ENCODE peak calls at places on chromosomes 1 and 21, in six cellular contexts. One of them, this sample, is unnamed.

GRCh38 chr1:7360526-7360925 is 410.6 kb upstream of the VAMP3 start:
- DNase-seq in stimulated activated CD4-positive, alpha-beta T cell treated with anti-CD3 and anti-CD28 coated beads, Interleukin-4, amount 100 ng/mL, for 4 hours: no peak
- DNase-seq in posterior cingulate gyrus: no peak
- DNase-seq in cerebellar cortex: no peak
- DNase-seq in GM20000: no peak
- DNase-seq in C1 segment of cervical spinal cord: no peak
- DNase-seq in this sample: no peak

GRCh38 chr1:220682901-220683576 is 7.1 kb upstream of the C1orf115 start:
- DNase-seq in posterior cingulate gyrus: peak
- DNase-seq in GM20000: no peak
- DNase-seq in C1 segment of cervical spinal cord: no peak
- DNase-seq in stimulated activated CD4-positive, alpha-beta T cell treated with anti-CD3 and anti-CD28 coated beads, Interleukin-4, amount 100 ng/mL, for 4 hours: no peak
- DNase-seq in cerebellar cortex: no peak
- DNase-seq in this sample: no peak

GRCh38 chr1:29543586-29543985 is 307.3 kb downstream of the PTPRU start:
- DNase-seq in stimulated activated CD4-positive, alpha-beta T cell treated with anti-CD3 and anti-CD28 coated beads, Interleukin-4, amount 100 ng/mL, for 4 hours: no peak
- DNase-seq in posterior cingulate gyrus: no peak
- DNase-seq in C1 segment of cervical spinal cord: no peak
- DNase-seq in cerebellar cortex: no peak
- DNase-seq in GM20000: no peak
- DNase-seq in this sample: no peak

GRCh38 chr1:241292973-241293372 is 64.0 kb downstream of the RGS7 start:
- DNase-seq in stimulated activated CD4-positive, alpha-beta T cell treated with anti-CD3 and anti-CD28 coated beads, Interleukin-4, amount 100 ng/mL, for 4 hours: no peak
- DNase-seq in GM20000: no peak
- DNase-seq in C1 segment of cervical spinal cord: no peak
- DNase-seq in cerebellar cortex: no peak
- DNase-seq in posterior cingulate gyrus: no peak
- DNase-seq in this sample: no peak

GRCh38 chr1:147479864-147480564 is 61.3 kb upstream of the BCL9 start:
- DNase-seq in C1 segment of cervical spinal cord: no peak
- DNase-seq in GM20000: no peak
- DNase-seq in posterior cingulate gyrus: no peak
- DNase-seq in stimulated activated CD4-positive, alpha-beta T cell treated with anti-CD3 and anti-CD28 coated beads, Interleukin-4, amount 100 ng/mL, for 4 hours: no peak
- DNase-seq in cerebellar cortex: no peak
- DNase-seq in this sample: no peak

GRCh38 chr21:29185172-29185571 is 54.7 kb downstream of the MAP3K7CL start:
- DNase-seq in cerebellar cortex: no peak
- DNase-seq in posterior cingulate gyrus: no peak
- DNase-seq in GM20000: no peak
- DNase-seq in stimulated activated CD4-positive, alpha-beta T cell treated with anti-CD3 and anti-CD28 coated beads, Interleukin-4, amount 100 ng/mL, for 4 hours: no peak
- DNase-seq in C1 segment of cervical spinal cord: no peak
- DNase-seq in this sample: no peak

GRCh38 chr1:88890790-88891317 is 513 bp downstream of the GTF2B start:
- DNase-seq in C1 segment of cervical spinal cord: no peak
- DNase-seq in stimulated activated CD4-positive, alpha-beta T cell treated with anti-CD3 and anti-CD28 coated beads, Interleukin-4, amount 100 ng/mL, for 4 hours: peak
- DNase-seq in cerebellar cortex: peak
- DNase-seq in posterior cingulate gyrus: no peak
- DNase-seq in GM20000: peak
- DNase-seq in this sample: no peak

GRCh38 chr1:229372251-229372650 is 29.4 kb upstream of the CCSAP start:
- DNase-seq in C1 segment of cervical spinal cord: no peak
- DNase-seq in stimulated activated CD4-positive, alpha-beta T cell treated with anti-CD3 and anti-CD28 coated beads, Interleukin-4, amount 100 ng/mL, for 4 hours: no peak
- DNase-seq in posterior cingulate gyrus: no peak
- DNase-seq in cerebellar cortex: no peak
- DNase-seq in GM20000: no peak
- DNase-seq in this sample: no peak

GRCh38 chr1:40919475-40920011 is 57.4 kb upstream of the CITED4 start:
- DNase-seq in stimulated activated CD4-positive, alpha-beta T cell treated with anti-CD3 and anti-CD28 coated beads, Interleukin-4, amount 100 ng/mL, for 4 hours: no peak
- DNase-seq in C1 segment of cervical spinal cord: peak
- DNase-seq in posterior cingulate gyrus: peak
- DNase-seq in cerebellar cortex: no peak
- DNase-seq in GM20000: no peak
- DNase-seq in this sample: peak

GRCh38 chr1:212203611-212204010 is 81.6 kb upstream of the PPP2R5A start:
- DNase-seq in cerebellar cortex: no peak
- DNase-seq in stimulated activated CD4-positive, alpha-beta T cell treated with anti-CD3 and anti-CD28 coated beads, Interleukin-4, amount 100 ng/mL, for 4 hours: no peak
- DNase-seq in posterior cingulate gyrus: no peak
- DNase-seq in C1 segment of cervical spinal cord: no peak
- DNase-seq in GM20000: no peak
- DNase-seq in this sample: peak

GRCh38 chr1:115158181-115158580 is 68.9 kb upstream of the TSPAN2 start:
- DNase-seq in C1 segment of cervical spinal cord: no peak
- DNase-seq in posterior cingulate gyrus: no peak
- DNase-seq in stimulated activated CD4-positive, alpha-beta T cell treated with anti-CD3 and anti-CD28 coated beads, Interleukin-4, amount 100 ng/mL, for 4 hours: no peak
- DNase-seq in cerebellar cortex: no peak
- DNase-seq in GM20000: no peak
- DNase-seq in this sample: no peak

GRCh38 chr1:233394860-233395717 is 67.6 kb downstream of the MAP3K21 start:
- DNase-seq in cerebellar cortex: peak
- DNase-seq in C1 segment of cervical spinal cord: no peak
- DNase-seq in posterior cingulate gyrus: no peak
- DNase-seq in GM20000: peak
- DNase-seq in stimulated activated CD4-positive, alpha-beta T cell treated with anti-CD3 and anti-CD28 coated beads, Interleukin-4, amount 100 ng/mL, for 4 hours: no peak
- DNase-seq in this sample: no peak

GRCh38 chr1:3992746-3993145 is 92.7 kb upstream of the C1orf174 start:
- DNase-seq in cerebellar cortex: no peak
- DNase-seq in GM20000: no peak
- DNase-seq in C1 segment of cervical spinal cord: no peak
- DNase-seq in posterior cingulate gyrus: peak
- DNase-seq in stimulated activated CD4-positive, alpha-beta T cell treated with anti-CD3 and anti-CD28 coated beads, Interleukin-4, amount 100 ng/mL, for 4 hours: no peak
- DNase-seq in this sample: no peak

GRCh38 chr1:21318714-21319159 is 28.5 kb upstream of the ECE1 start:
- DNase-seq in cerebellar cortex: no peak
- DNase-seq in C1 segment of cervical spinal cord: peak
- DNase-seq in GM20000: no peak
- DNase-seq in stimulated activated CD4-positive, alpha-beta T cell treated with anti-CD3 and anti-CD28 coated beads, Interleukin-4, amount 100 ng/mL, for 4 hours: no peak
- DNase-seq in posterior cingulate gyrus: no peak
- DNase-seq in this sample: no peak

GRCh38 chr1:203244776-203245175 is 15.3 kb upstream of the CHIT1 start:
- DNase-seq in GM20000: no peak
- DNase-seq in cerebellar cortex: no peak
- DNase-seq in stimulated activated CD4-positive, alpha-beta T cell treated with anti-CD3 and anti-CD28 coated beads, Interleukin-4, amount 100 ng/mL, for 4 hours: no peak
- DNase-seq in C1 segment of cervical spinal cord: no peak
- DNase-seq in posterior cingulate gyrus: no peak
- DNase-seq in this sample: no peak

GRCh38 chr1:46689326-46689725 is 17.7 kb downstream of the TEX38 start:
- DNase-seq in posterior cingulate gyrus: no peak
- DNase-seq in cerebellar cortex: peak
- DNase-seq in GM20000: no peak
- DNase-seq in stimulated activated CD4-positive, alpha-beta T cell treated with anti-CD3 and anti-CD28 coated beads, Interleukin-4, amount 100 ng/mL, for 4 hours: no peak
- DNase-seq in C1 segment of cervical spinal cord: no peak
- DNase-seq in this sample: no peak

GRCh38 chr1:223256034-223256433 is 107.9 kb downstream of the SUSD4 start:
- DNase-seq in GM20000: no peak
- DNase-seq in cerebellar cortex: no peak
- DNase-seq in posterior cingulate gyrus: no peak
- DNase-seq in stimulated activated CD4-positive, alpha-beta T cell treated with anti-CD3 and anti-CD28 coated beads, Interleukin-4, amount 100 ng/mL, for 4 hours: no peak
- DNase-seq in C1 segment of cervical spinal cord: no peak
- DNase-seq in this sample: no peak

GRCh38 chr1:94553323-94553730 is 11.8 kb upstream of the F3 start:
- DNase-seq in posterior cingulate gyrus: no peak
- DNase-seq in stimulated activated CD4-positive, alpha-beta T cell treated with anti-CD3 and anti-CD28 coated beads, Interleukin-4, amount 100 ng/mL, for 4 hours: no peak
- DNase-seq in cerebellar cortex: no peak
- DNase-seq in GM20000: no peak
- DNase-seq in C1 segment of cervical spinal cord: no peak
- DNase-seq in this sample: no peak

GRCh38 chr1:61935516-61935915 is 193.2 kb downstream of the PATJ start:
- DNase-seq in stimulated activated CD4-positive, alpha-beta T cell treated with anti-CD3 and anti-CD28 coated beads, Interleukin-4, amount 100 ng/mL, for 4 hours: no peak
- DNase-seq in GM20000: no peak
- DNase-seq in posterior cingulate gyrus: no peak
- DNase-seq in C1 segment of cervical spinal cord: no peak
- DNase-seq in cerebellar cortex: no peak
- DNase-seq in this sample: no peak

GRCh38 chr1:160724445-160725242 is 13.0 kb upstream of the CD48 start:
- DNase-seq in posterior cingulate gyrus: no peak
- DNase-seq in cerebellar cortex: no peak
- DNase-seq in C1 segment of cervical spinal cord: no peak
- DNase-seq in GM20000: no peak
- DNase-seq in stimulated activated CD4-positive, alpha-beta T cell treated with anti-CD3 and anti-CD28 coated beads, Interleukin-4, amount 100 ng/mL, for 4 hours: no peak
- DNase-seq in this sample: no peak

GRCh38 chr1:116948642-116949041 is 38.9 kb downstream of the PTGFRN start:
- DNase-seq in stimulated activated CD4-positive, alpha-beta T cell treated with anti-CD3 and anti-CD28 coated beads, Interleukin-4, amount 100 ng/mL, for 4 hours: no peak
- DNase-seq in GM20000: no peak
- DNase-seq in cerebellar cortex: no peak
- DNase-seq in C1 segment of cervical spinal cord: no peak
- DNase-seq in posterior cingulate gyrus: no peak
- DNase-seq in this sample: no peak

GRCh38 chr1:203178821-203179220 is 3.2 kb upstream of the MYBPH start:
- DNase-seq in C1 segment of cervical spinal cord: no peak
- DNase-seq in GM20000: no peak
- DNase-seq in posterior cingulate gyrus: no peak
- DNase-seq in cerebellar cortex: no peak
- DNase-seq in stimulated activated CD4-positive, alpha-beta T cell treated with anti-CD3 and anti-CD28 coated beads, Interleukin-4, amount 100 ng/mL, for 4 hours: no peak
- DNase-seq in this sample: no peak

GRCh38 chr1:17009706-17010105 is 2.0 kb downstream of the ATP13A2 start:
- DNase-seq in C1 segment of cervical spinal cord: no peak
- DNase-seq in stimulated activated CD4-positive, alpha-beta T cell treated with anti-CD3 and anti-CD28 coated beads, Interleukin-4, amount 100 ng/mL, for 4 hours: no peak
- DNase-seq in GM20000: peak
- DNase-seq in cerebellar cortex: no peak
- DNase-seq in posterior cingulate gyrus: peak
- DNase-seq in this sample: no peak

GRCh38 chr1:234839663-234840062 is 229.7 kb upstream of the IRF2BP2 start:
- DNase-seq in posterior cingulate gyrus: no peak
- DNase-seq in GM20000: no peak
- DNase-seq in cerebellar cortex: no peak
- DNase-seq in stimulated activated CD4-positive, alpha-beta T cell treated with anti-CD3 and anti-CD28 coated beads, Interleukin-4, amount 100 ng/mL, for 4 hours: no peak
- DNase-seq in C1 segment of cervical spinal cord: no peak
- DNase-seq in this sample: no peak

GRCh38 chr1:172658871-172659453 is at the start of gene FASLG:
- DNase-seq in C1 segment of cervical spinal cord: no peak
- DNase-seq in cerebellar cortex: no peak
- DNase-seq in stimulated activated CD4-positive, alpha-beta T cell treated with anti-CD3 and anti-CD28 coated beads, Interleukin-4, amount 100 ng/mL, for 4 hours: peak
- DNase-seq in posterior cingulate gyrus: no peak
- DNase-seq in GM20000: no peak
- DNase-seq in this sample: no peak

GRCh38 chr21:45326169-45326833 is 38.6 kb upstream of the POFUT2 start:
- DNase-seq in posterior cingulate gyrus: peak
- DNase-seq in stimulated activated CD4-positive, alpha-beta T cell treated with anti-CD3 and anti-CD28 coated beads, Interleukin-4, amount 100 ng/mL, for 4 hours: no peak
- DNase-seq in C1 segment of cervical spinal cord: peak
- DNase-seq in GM20000: no peak
- DNase-seq in cerebellar cortex: no peak
- DNase-seq in this sample: no peak

GRCh38 chr1:72037745-72038343 is 244.5 kb downstream of the NEGR1 start:
- DNase-seq in C1 segment of cervical spinal cord: no peak
- DNase-seq in cerebellar cortex: peak
- DNase-seq in GM20000: peak
- DNase-seq in stimulated activated CD4-positive, alpha-beta T cell treated with anti-CD3 and anti-CD28 coated beads, Interleukin-4, amount 100 ng/mL, for 4 hours: no peak
- DNase-seq in posterior cingulate gyrus: no peak
- DNase-seq in this sample: peak

GRCh38 chr1:38034871-38035270 is 11.7 kb downstream of the POU3F1 start:
- DNase-seq in GM20000: no peak
- DNase-seq in posterior cingulate gyrus: no peak
- DNase-seq in cerebellar cortex: no peak
- DNase-seq in C1 segment of cervical spinal cord: no peak
- DNase-seq in stimulated activated CD4-positive, alpha-beta T cell treated with anti-CD3 and anti-CD28 coated beads, Interleukin-4, amount 100 ng/mL, for 4 hours: no peak
- DNase-seq in this sample: no peak

GRCh38 chr1:25564777-25565176 is 21.4 kb downstream of the LDLRAP1 start:
- DNase-seq in posterior cingulate gyrus: no peak
- DNase-seq in GM20000: no peak
- DNase-seq in C1 segment of cervical spinal cord: no peak
- DNase-seq in stimulated activated CD4-positive, alpha-beta T cell treated with anti-CD3 and anti-CD28 coated beads, Interleukin-4, amount 100 ng/mL, for 4 hours: no peak
- DNase-seq in cerebellar cortex: no peak
- DNase-seq in this sample: no peak